ENCODE peak calls at places on chromosomes 5 and 9, in ten cellular contexts. T is aorta, C is astrocyte of the spinal cord, R is PC-3, A is fibroblast of mammary gland, U is upper lobe of right lung, P is H7, V is pancreas, E is body of pancreas, N is HCT116. O is an unnamed sample.

GRCh38 chr5:7347377-7347776 is 48.6 kb upstream of the ADCY2 start:
- DNase-seq in T (no peak), C (no peak), R (no peak), A (no peak), U (no peak), P (peak), V (no peak), E (no peak), N (no peak), O (no peak)

GRCh38 chr5:133029321-133029720 is 3.0 kb upstream of the ZCCHC10 start:
- DNase-seq in T (no peak), C (no peak), R (no peak), A (no peak), U (no peak), P (no peak), V (no peak), E (no peak), N (no peak), O (no peak)

GRCh38 chr5:53482717-53483638 is 2.5 kb downstream of the FST start:
- DNase-seq in T (peak), C (peak), R (no peak), A (peak), U (peak), P (peak), V (peak), E (peak), N (no peak), O (peak)

GRCh38 chr9:137797206-137798120 is 80.1 kb upstream of the CACNA1B start:
- DNase-seq in T (peak), C (no peak), R (no peak), A (no peak), U (no peak), P (no peak), V (peak), E (peak), N (no peak), O (no peak)

GRCh38 chr9:78114581-78114980 is 83.0 kb upstream of the GNAQ start:
- DNase-seq in T (no peak), C (no peak), R (no peak), A (no peak), U (no peak), P (no peak), V (no peak), E (no peak), N (no peak), O (no peak)

GRCh38 chr5:142725231-142726187 is 39.6 kb upstream of the FGF1 start:
- DNase-seq in T (no peak), C (no peak), R (no peak), A (peak), U (no peak), P (no peak), V (no peak), E (no peak), N (no peak), O (no peak)

GRCh38 chr5:44051591-44051990 is 337.6 kb downstream of the FGF10 start:
- DNase-seq in T (no peak), C (no peak), R (no peak), A (no peak), U (no peak), P (no peak), V (no peak), E (no peak), N (no peak), O (no peak)

GRCh38 chr9:38035873-38036272 is 33.2 kb downstream of the SHB start:
- DNase-seq in T (no peak), C (peak), R (peak), A (peak), U (no peak), P (no peak), V (no peak), E (no peak), N (no peak), O (peak)

GRCh38 chr9:4833781-4834560 is 41.2 kb downstream of the RCL1 start:
- DNase-seq in T (no peak), C (no peak), R (peak), A (peak), U (no peak), P (no peak), V (no peak), E (peak), N (no peak), O (peak)

GRCh38 chr9:653421-653820 is 188.1 kb upstream of the DMRT1 start:
- DNase-seq in T (no peak), C (no peak), R (no peak), A (no peak), U (no peak), P (no peak), V (no peak), E (no peak), N (no peak), O (no peak)

GRCh38 chr5:140131967-140132409 is 6.3 kb downstream of the IGIP start:
- DNase-seq in T (peak), C (peak), R (peak), A (peak), U (peak), P (no peak), V (no peak), E (peak), N (peak), O (peak)

GRCh38 chr5:68646142-68646541 is 430.6 kb downstream of the PIK3R1 start:
- DNase-seq in T (no peak), C (no peak), R (no peak), A (peak), U (no peak), P (no peak), V (no peak), E (no peak), N (no peak), O (no peak)

GRCh38 chr9:101463397-101463796 is 27.8 kb upstream of the ALDOB start:
- DNase-seq in T (no peak), C (peak), R (peak), A (peak), U (no peak), P (no peak), V (no peak), E (no peak), N (no peak), O (peak)

GRCh38 chr5:101929628-101930027 is 366.5 kb downstream of the SLCO4C1 start:
- DNase-seq in T (no peak), C (no peak), R (no peak), A (no peak), U (no peak), P (no peak), V (no peak), E (no peak), N (no peak), O (no peak)

GRCh38 chr5:55472642-55473041 is 62.1 kb downstream of the PLPP1 start:
- DNase-seq in T (no peak), C (no peak), R (no peak), A (no peak), U (no peak), P (no peak), V (no peak), E (no peak), N (no peak), O (no peak)

GRCh38 chr5:1785062-1785461 is 14.6 kb downstream of the MRPL36 start:
- DNase-seq in T (peak), C (no peak), R (no peak), A (no peak), U (peak), P (no peak), V (no peak), E (peak), N (no peak), O (no peak)

GRCh38 chr9:95103385-95104087 is 214.0 kb downstream of the FANCC start:
- DNase-seq in T (peak), C (no peak), R (no peak), A (no peak), U (peak), P (peak), V (no peak), E (no peak), N (no peak), O (no peak)

GRCh38 chr5:32852535-32852934 is 141.4 kb downstream of the NPR3 start:
- DNase-seq in T (peak), C (peak), R (peak), A (peak), U (no peak), P (peak), V (no peak), E (peak), N (no peak), O (peak)

GRCh38 chr5:170882345-170882744 is 20.5 kb downstream of the RANBP17 start:
- DNase-seq in T (no peak), C (no peak), R (no peak), A (no peak), U (no peak), P (no peak), V (no peak), E (no peak), N (no peak), O (no peak)

GRCh38 chr5:81151546-81151945 is 81.6 kb upstream of the CKMT2 start:
- DNase-seq in T (no peak), C (peak), R (no peak), A (peak), U (no peak), P (no peak), V (no peak), E (no peak), N (no peak), O (peak)

GRCh38 chr9:100436566-100436965 is 9.6 kb downstream of the MSANTD3 start:
- DNase-seq in T (no peak), C (no peak), R (no peak), A (no peak), U (no peak), P (no peak), V (no peak), E (no peak), N (no peak), O (no peak)

GRCh38 chr9:129365196-129365595 is 187.1 kb upstream of the IER5L start:
- DNase-seq in T (no peak), C (no peak), R (no peak), A (no peak), U (no peak), P (no peak), V (no peak), E (no peak), N (no peak), O (no peak)

GRCh38 chr5:151085517-151086031 is 4.7 kb upstream of the TNIP1 start:
- DNase-seq in T (peak), C (no peak), R (peak), A (peak), U (peak), P (peak), V (peak), E (peak), N (no peak), O (peak)

GRCh38 chr5:159184858-159185381 is 24.4 kb downstream of the RNF145 start:
- DNase-seq in T (no peak), C (peak), R (peak), A (peak), U (no peak), P (no peak), V (no peak), E (no peak), N (no peak), O (peak)

GRCh38 chr9:113564804-113565237 is 101.3 kb downstream of the RGS3 start:
- DNase-seq in T (peak), C (peak), R (no peak), A (peak), U (peak), P (peak), V (peak), E (peak), N (no peak), O (peak)

GRCh38 chr5:98816574-98817222 is 43.2 kb downstream of the RGMB start:
- DNase-seq in T (no peak), C (no peak), R (no peak), A (no peak), U (peak), P (no peak), V (peak), E (peak), N (no peak), O (peak)

GRCh38 chr9:112308576-112308975 is 24.8 kb downstream of the PTBP3 start:
- DNase-seq in T (no peak), C (no peak), R (no peak), A (no peak), U (no peak), P (peak), V (no peak), E (peak), N (no peak), O (no peak)

GRCh38 chr5:93585054-93585751 is 2.2 kb downstream of the NR2F1 start:
- DNase-seq in T (no peak), C (peak), R (peak), A (no peak), U (no peak), P (peak), V (no peak), E (no peak), N (no peak), O (no peak)

GRCh38 chr5:93586948-93587918 is 4.2 kb downstream of the NR2F1 start:
- DNase-seq in T (no peak), C (peak), R (no peak), A (peak), U (no peak), P (no peak), V (no peak), E (no peak), N (no peak), O (no peak)

GRCh38 chr5:93583799-93584530 is 943 bp downstream of the NR2F1 start:
- DNase-seq in T (peak), C (no peak), R (peak), A (peak), U (no peak), P (peak), V (peak), E (no peak), N (no peak), O (no peak)

GRCh38 chr5:93584531-93585053 is 1.6 kb downstream of the NR2F1 start:
- DNase-seq in T (peak), C (peak), R (no peak), A (no peak), U (no peak), P (peak), V (no peak), E (no peak), N (no peak), O (no peak)

DNA sequence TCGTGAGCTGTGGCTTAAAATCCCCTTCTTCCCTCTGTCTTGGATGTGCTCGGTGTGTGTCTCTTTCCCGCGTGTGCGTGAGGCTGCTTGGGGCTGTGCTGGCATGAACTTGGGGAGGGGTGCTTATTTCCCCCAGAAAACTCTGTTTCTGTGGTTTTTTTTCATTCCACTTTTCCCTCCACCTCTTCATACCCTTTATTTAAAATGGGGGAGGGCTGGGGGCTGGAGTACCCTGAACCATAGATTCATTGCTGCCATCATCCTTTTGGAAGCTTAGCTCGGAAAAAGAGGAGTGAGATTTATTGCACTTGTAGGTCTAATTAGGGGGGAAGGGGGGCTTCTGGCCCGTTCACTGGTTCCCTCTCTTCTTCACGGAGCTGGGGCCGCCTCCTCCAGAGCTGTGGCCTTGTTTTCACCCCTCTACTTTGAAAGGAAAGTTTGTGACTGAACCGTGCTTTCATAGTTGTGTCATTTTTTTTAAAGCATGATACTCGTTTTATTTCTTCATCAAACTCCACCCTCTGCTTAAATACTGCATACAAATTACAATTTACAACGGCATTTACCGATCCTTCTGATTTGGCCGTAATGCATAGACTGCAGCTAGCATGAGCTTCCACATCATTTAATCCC is 2.8 kb downstream of the NR2F1 start:
- DNase-seq in T (no peak), C (peak), R (no peak), A (peak), U (no peak), P (peak), V (no peak), E (no peak), N (no peak), O (no peak)
- H3K4me3 ChIP-seq in T (no peak), C (peak), R (peak), A (peak), U (peak), P (no peak), V (no peak), E (peak), N (peak), O (peak)

GRCh38 chr5:168234133-168234532 is 57.3 kb upstream of the WWC1 start:
- DNase-seq in T (no peak), C (no peak), R (no peak), A (no peak), U (no peak), P (no peak), V (no peak), E (no peak), N (no peak), O (no peak)

GRCh38 chr5:168239325-168239724 is 52.1 kb upstream of the WWC1 start:
- DNase-seq in T (no peak), C (no peak), R (no peak), A (no peak), U (no peak), P (peak), V (no peak), E (no peak), N (no peak), O (no peak)

GRCh38 chr5:168238422-168238821 is 53.0 kb upstream of the WWC1 start:
- DNase-seq in T (no peak), C (no peak), R (no peak), A (no peak), U (no peak), P (no peak), V (no peak), E (no peak), N (no peak), O (no peak)
- H3K4me3 ChIP-seq in T (no peak), C (no peak), R (no peak), A (no peak), U (no peak), P (no peak), V (no peak), E (no peak), N (no peak), O (no peak)

GRCh38 chr5:167303582-167303981 is 987.9 kb upstream of the WWC1 start:
- DNase-seq in T (no peak), C (no peak), R (no peak), A (no peak), U (no peak), P (no peak), V (no peak), E (no peak), N (no peak), O (no peak)

GRCh38 chr5:167304834-167305469 is 986.5 kb upstream of the WWC1 start:
- DNase-seq in T (no peak), C (no peak), R (no peak), A (no peak), U (no peak), P (no peak), V (no peak), E (no peak), N (no peak), O (no peak)

GRCh38 chr5:167311340-167311739 is 980.1 kb upstream of the WWC1 start:
- DNase-seq in T (no peak), C (no peak), R (no peak), A (no peak), U (no peak), P (no peak), V (no peak), E (no peak), N (no peak), O (no peak)

GRCh38 chr5:167307042-167307441 is 984.4 kb upstream of the WWC1 start:
- DNase-seq in T (no peak), C (no peak), R (no peak), A (no peak), U (no peak), P (no peak), V (no peak), E (no peak), N (no peak), O (no peak)

DNA sequence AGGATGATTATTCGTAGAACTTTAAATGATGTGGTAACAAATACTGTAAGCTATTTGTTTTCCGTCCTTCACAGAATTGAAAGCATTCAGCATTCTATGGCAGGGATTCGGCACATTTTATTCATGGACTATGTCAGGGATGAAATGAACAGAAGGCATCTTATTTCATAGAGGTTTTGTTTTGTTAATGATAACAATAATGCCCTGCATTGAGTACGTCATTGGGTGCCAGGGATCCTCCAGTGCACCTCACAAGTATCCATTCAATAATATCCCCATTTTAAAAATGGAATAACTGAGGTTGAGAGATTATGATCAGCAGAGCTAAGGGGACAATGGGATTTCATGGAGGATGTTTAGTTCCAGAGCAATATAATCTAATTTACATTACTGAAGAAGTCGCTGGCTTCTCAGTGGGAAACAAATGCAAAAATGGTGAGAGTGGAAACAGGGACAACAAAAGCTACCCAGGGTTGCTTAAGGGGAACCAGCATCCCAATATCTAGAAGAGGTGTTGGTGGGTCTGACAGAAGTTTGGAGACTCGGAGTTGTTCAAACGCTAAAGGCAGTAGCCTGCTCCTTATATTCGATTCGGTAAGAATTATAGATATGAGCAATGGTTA is 985.7 kb upstream of the WWC1 start:
- DNase-seq in T (no peak), C (no peak), R (no peak), A (no peak), U (no peak), P (peak), V (no peak), E (no peak), N (no peak), O (no peak)
- H3K4me3 ChIP-seq in T (no peak), C (no peak), R (no peak), A (no peak), U (no peak), P (no peak), V (no peak), E (no peak), N (no peak), O (no peak)

DNA sequence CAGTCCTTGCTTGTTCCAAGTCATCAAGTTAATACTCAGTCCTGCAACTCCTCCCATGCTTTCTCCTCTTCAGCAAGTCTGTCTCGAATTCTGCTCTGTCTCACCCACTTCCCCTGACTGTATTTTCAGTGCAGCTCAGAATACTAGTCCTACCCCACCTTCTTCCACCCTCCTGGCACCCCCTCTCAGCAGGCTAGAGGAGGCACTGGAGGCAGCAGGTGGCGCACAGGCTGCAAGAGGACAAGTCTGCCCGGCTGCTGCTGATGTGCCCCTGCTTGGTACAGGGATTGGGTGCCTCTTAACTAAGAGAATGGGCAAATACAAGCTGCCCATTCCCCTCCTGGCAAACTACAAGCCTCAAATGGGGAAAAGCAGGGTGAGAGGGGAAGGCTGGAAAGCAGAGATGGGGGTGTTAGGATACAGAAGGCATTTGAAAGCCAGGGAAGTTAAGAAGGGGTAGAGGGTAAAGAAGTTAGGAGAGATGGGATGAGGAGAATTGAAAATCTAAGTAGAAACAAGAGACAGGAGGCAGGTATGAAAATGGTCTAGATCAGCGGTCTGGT is 5.0 kb downstream of the TLN1 start:
- DNase-seq in T (peak), C (peak), R (peak), A (peak), U (peak), P (no peak), V (no peak), E (no peak), N (no peak), O (peak)
- H3K4me3 ChIP-seq in T (no peak), C (no peak), R (no peak), A (peak), U (peak), P (no peak), V (no peak), E (no peak), N (no peak), O (peak)

DNA sequence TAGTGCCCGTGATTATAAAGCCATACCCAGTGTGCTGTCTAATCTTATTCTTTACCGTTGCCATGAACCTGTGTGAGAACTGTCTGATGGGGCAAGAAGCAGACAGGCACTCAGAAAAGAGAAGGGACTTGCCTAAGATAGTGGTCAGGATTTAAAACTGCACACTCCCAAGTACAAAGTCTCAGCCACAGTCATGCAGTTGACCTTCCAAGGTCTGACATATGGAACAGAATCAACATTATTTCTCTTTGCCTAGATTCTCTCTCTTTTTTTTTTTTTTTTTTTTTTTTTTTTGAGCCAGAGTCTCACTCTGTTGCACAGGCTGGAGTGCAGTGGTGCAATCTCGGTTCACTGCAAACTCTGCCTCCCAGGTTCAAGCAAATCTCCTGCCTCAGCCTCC is 1.9 kb upstream of the PPP2CA start:
- DNase-seq in T (no peak), C (no peak), R (no peak), A (no peak), U (no peak), P (no peak), V (no peak), E (no peak), N (no peak), O (no peak)
- H3K4me3 ChIP-seq in T (no peak), C (no peak), R (no peak), A (no peak), U (no peak), P (no peak), V (no peak), E (no peak), N (no peak), O (no peak)

O was measured in fibroblast of villous mesenchyme.